ENCODE peak calls at places on chromosomes 1 and 21, in six cellular contexts. U, G, B, Q, K and R are unnamed samples.

GRCh38 chr21:37561941-37562919 is 195.7 kb downstream of the DYRK1A start:
- DNase-seq in U (no peak), G (no peak), B (no peak), Q (no peak), K (no peak), R (no peak)

GRCh38 chr21:34822209-34822608 is 153.4 kb downstream of the CLIC6 start:
- DNase-seq in U (no peak), G (no peak), B (no peak), Q (no peak), K (no peak), R (no peak)

GRCh38 chr21:28086861-28087581 is 905.7 kb downstream of the LTN1 start:
- DNase-seq in U (no peak), G (no peak), B (no peak), Q (no peak), K (no peak), R (no peak)

GRCh38 chr1:17189632-17190525 is 15.0 kb upstream of the PADI1 start:
- DNase-seq in U (no peak), G (peak), B (no peak), Q (no peak), K (no peak), R (peak)

GRCh38 chr21:14833221-14833620 is 231.6 kb downstream of the NRIP1 start:
- DNase-seq in U (no peak), G (no peak), B (no peak), Q (no peak), K (no peak), R (no peak)

GRCh38 chr1:115183711-115184259 is 94.5 kb upstream of the TSPAN2 start:
- DNase-seq in U (no peak), G (no peak), B (no peak), Q (no peak), K (no peak), R (peak)

GRCh38 chr1:205199090-205199930 is 12.2 kb downstream of the DSTYK start:
- DNase-seq in U (no peak), G (peak), B (no peak), Q (no peak), K (no peak), R (peak)

GRCh38 chr1:237181731-237182317 is 139.8 kb downstream of the RYR2 start:
- DNase-seq in U (no peak), G (peak), B (no peak), Q (no peak), K (no peak), R (no peak)

GRCh38 chr1:211951856-211952255 is 83.5 kb downstream of the INTS7 start:
- DNase-seq in U (no peak), G (peak), B (no peak), Q (no peak), K (no peak), R (peak)

GRCh38 chr1:36366091-36366661 is 19.5 kb downstream of the STK40 start:
- DNase-seq in U (no peak), G (no peak), B (no peak), Q (no peak), K (peak), R (peak)

GRCh38 chr1:3481836-3482589 is 27.5 kb downstream of the ARHGEF16 start:
- DNase-seq in U (no peak), G (peak), B (no peak), Q (no peak), K (no peak), R (peak)

GRCh38 chr1:166302919-166303758 is 136.3 kb upstream of the FAM78B start:
- DNase-seq in U (no peak), G (no peak), B (no peak), Q (no peak), K (peak), R (no peak)

GRCh38 chr1:214423045-214423444 is 128.4 kb downstream of the PTPN14 start:
- DNase-seq in U (no peak), G (peak), B (no peak), Q (no peak), K (no peak), R (no peak)

GRCh38 chr1:232385221-232385620 is 244.7 kb downstream of the SIPA1L2 start:
- DNase-seq in U (no peak), G (peak), B (no peak), Q (no peak), K (no peak), R (peak)

GRCh38 chr1:113641396-113641795 is 117.9 kb downstream of the PHTF1 start:
- DNase-seq in U (no peak), G (no peak), B (no peak), Q (no peak), K (no peak), R (no peak)

GRCh38 chr1:101520302-101520701 is 283.5 kb downstream of the S1PR1 start:
- DNase-seq in U (no peak), G (peak), B (peak), Q (no peak), K (peak), R (peak)

GRCh38 chr1:109493227-109493626 is 667 bp upstream of the CYB561D1 start:
- DNase-seq in U (no peak), G (no peak), B (no peak), Q (no peak), K (no peak), R (peak)

GRCh38 chr1:12454406-12455391 is 163.3 kb downstream of the DHRS3 start:
- DNase-seq in U (no peak), G (peak), B (no peak), Q (no peak), K (no peak), R (peak)

GRCh38 chr1:45040297-45040696 is 28.2 kb downstream of the UROD start:
- DNase-seq in U (no peak), G (no peak), B (no peak), Q (no peak), K (no peak), R (no peak)

GRCh38 chr1:159532922-159533321 is 2.9 kb downstream of the OR10J5 start:
- DNase-seq in U (no peak), G (peak), B (no peak), Q (no peak), K (no peak), R (no peak)

GRCh38 chr1:229907884-229908633 is 159.0 kb upstream of the GALNT2 start:
- DNase-seq in U (no peak), G (no peak), B (peak), Q (no peak), K (no peak), R (no peak)

GRCh38 chr1:32393832-32394140 is 455 bp downstream of the BSDC1 start:
- DNase-seq in U (no peak), G (peak), B (no peak), Q (no peak), K (no peak), R (no peak)

GRCh38 chr1:194889310-194889709 is 1702.9 kb upstream of the B3GALT2 start:
- DNase-seq in U (no peak), G (no peak), B (no peak), Q (no peak), K (no peak), R (peak)

GRCh38 chr1:92366045-92366405 is 67.2 kb downstream of the RPAP2 start:
- DNase-seq in U (no peak), G (no peak), B (no peak), Q (no peak), K (no peak), R (no peak)

GRCh38 chr1:201364808-201365105 is 12.7 kb downstream of the TNNT2 start:
- DNase-seq in U (no peak), G (no peak), B (no peak), Q (no peak), K (no peak), R (no peak)

GRCh38 chr1:194071200-194071599 is 884.8 kb upstream of the B3GALT2 start:
- DNase-seq in U (no peak), G (no peak), B (no peak), Q (no peak), K (no peak), R (no peak)

GRCh38 chr1:32494196-32494595 is 29.3 kb downstream of the ZBTB8B start:
- DNase-seq in U (no peak), G (no peak), B (no peak), Q (no peak), K (no peak), R (peak)

GRCh38 chr1:22540311-22540710 is 23.0 kb upstream of the EPHA8 start:
- DNase-seq in U (no peak), G (no peak), B (no peak), Q (no peak), K (no peak), R (peak)

GRCh38 chr21:44456207-44456914 is 1.1 kb downstream of the LRRC3 start:
- DNase-seq in U (no peak), G (no peak), B (no peak), Q (no peak), K (no peak), R (no peak)

GRCh38 chr1:27959792-27960603 is at the start of gene XKR8:
- DNase-seq in U (peak), G (peak), B (peak), Q (peak), K (peak), R (peak)

GRCh38 chr1:146036241-146036989 is 14.9 kb upstream of the HJV start:
- DNase-seq in U (no peak), G (no peak), B (no peak), Q (no peak), K (peak), R (no peak)

GRCh38 chr1:225772848-225773247 is 4.8 kb upstream of the SRP9 start:
- DNase-seq in U (no peak), G (peak), B (no peak), Q (no peak), K (no peak), R (no peak)

GRCh38 chr1:222240536-222241181 is 307.2 kb downstream of the HHIPL2 start:
- DNase-seq in U (no peak), G (peak), B (no peak), Q (no peak), K (peak), R (peak)

GRCh38 chr1:54371936-54372385 is 34.2 kb downstream of the SSBP3 start:
- DNase-seq in U (no peak), G (no peak), B (no peak), Q (no peak), K (no peak), R (no peak)

GRCh38 chr1:101237229-101237837 is 514 bp downstream of the S1PR1 start:
- DNase-seq in U (no peak), G (peak), B (no peak), Q (no peak), K (peak), R (peak)

GRCh38 chr1:18569811-18570545 is 60.7 kb upstream of the PAX7 start:
- DNase-seq in U (no peak), G (no peak), B (no peak), Q (no peak), K (no peak), R (no peak)